ENCODE peak calls at places on chromosomes 7 and 10, in five cellular contexts. L is cardiac muscle cell, V is body of pancreas, B is Panc1, U is upper lobe of left lung. H is an unnamed sample.

GRCh38 chr7:37216156-37216839 is 232.4 kb downstream of the ELMO1 start:
- DNase-seq in B (no peak), L (no peak), V (no peak), U (no peak), H (no peak)

GRCh38 chr10:131426530-131426898 is 115.0 kb upstream of the TCERG1L start:
- DNase-seq in L (no peak), V (no peak), B (no peak), U (no peak), H (no peak)

GRCh38 chr10:102555781-102556328 is 52.1 kb downstream of the SUFU start:
- DNase-seq in B (no peak), U (no peak), V (no peak), L (no peak), H (no peak)

GRCh38 chr10:4527281-4527960 is 298.6 kb upstream of the AKR1E2 start:
- DNase-seq in B (no peak), L (no peak), U (no peak), V (no peak), H (no peak)

GRCh38 chr7:36217961-36218284 is 64.9 kb downstream of the EEPD1 start:
- DNase-seq in U (no peak), B (no peak), L (no peak), V (no peak), H (no peak)

GRCh38 chr10:116708877-116709276 is 33.5 kb downstream of the HSPA12A start:
- DNase-seq in B (no peak), V (no peak), L (no peak), U (no peak), H (no peak)

GRCh38 chr7:122750389-122750788 is 47.7 kb upstream of the RNF148 start:
- DNase-seq in U (no peak), V (no peak), L (no peak), B (no peak), H (no peak)

GRCh38 chr10:6148908-6149307 is 53.8 kb upstream of the PFKFB3 start:
- DNase-seq in U (no peak), B (no peak), L (no peak), V (no peak), H (no peak)

GRCh38 chr7:135597926-135598305 is 40.2 kb downstream of the NUP205 start:
- DNase-seq in U (no peak), L (no peak), B (no peak), V (no peak), H (no peak)

GRCh38 chr7:64890761-64891666 is 12.1 kb upstream of the ZNF273 start:
- DNase-seq in B (no peak), V (no peak), U (no peak), L (no peak), H (no peak)

DNA sequence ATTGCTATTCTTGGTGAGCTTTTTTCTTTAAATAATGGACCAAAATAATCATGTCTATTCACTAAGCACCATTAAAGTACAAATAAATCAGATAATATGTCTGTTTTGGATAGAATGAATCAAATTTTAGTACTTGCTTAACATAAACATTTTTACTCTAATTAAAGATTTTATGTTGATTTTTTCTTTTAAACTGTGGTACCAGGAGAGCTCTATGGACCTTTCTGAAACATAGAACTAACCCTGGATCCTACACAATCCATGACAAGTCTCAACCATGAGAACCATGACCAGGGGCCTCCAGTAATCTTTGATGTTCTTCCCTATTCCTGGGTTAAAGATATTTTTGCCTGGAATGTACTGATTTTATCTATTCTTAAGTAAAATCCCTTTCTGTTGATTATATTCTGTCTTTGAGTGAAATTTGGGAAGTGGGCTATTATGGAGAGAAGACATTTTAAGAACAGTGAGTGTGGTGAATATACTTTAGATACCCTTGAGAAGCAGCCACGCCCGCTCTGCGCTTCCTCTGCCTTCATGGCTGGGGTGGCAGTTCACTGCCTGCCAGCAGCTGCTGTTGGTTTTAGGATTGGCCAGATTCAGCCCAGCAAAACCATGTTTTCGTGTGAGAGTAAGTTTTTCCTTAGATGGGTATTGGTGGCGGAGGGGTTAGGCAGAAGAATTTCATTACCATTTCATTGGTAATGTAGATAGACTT is 42.2 kb upstream of the BHLHA15 start:
- DNase-seq in B (no peak), V (no peak), U (peak), L (no peak), H (no peak)
- TF ChIP-seq CTCF in B (no peak), V (no peak), U (no peak), L (no peak), H (no peak)

GRCh38 chr10:34520084-34520483 is 295.0 kb downstream of the PARD3 start:
- DNase-seq in U (no peak), B (no peak), L (no peak), V (no peak), H (peak)

GRCh38 chr10:34524369-34525091 is 290.6 kb downstream of the PARD3 start:
- DNase-seq in V (no peak), U (no peak), B (no peak), L (no peak), H (no peak)

GRCh38 chr10:34520510-34520909 is 294.6 kb downstream of the PARD3 start:
- DNase-seq in U (no peak), L (no peak), B (no peak), V (no peak), H (no peak)

GRCh38 chr10:34523017-34523767 is 291.9 kb downstream of the PARD3 start:
- DNase-seq in B (no peak), L (no peak), U (no peak), V (no peak), H (no peak)

DNA sequence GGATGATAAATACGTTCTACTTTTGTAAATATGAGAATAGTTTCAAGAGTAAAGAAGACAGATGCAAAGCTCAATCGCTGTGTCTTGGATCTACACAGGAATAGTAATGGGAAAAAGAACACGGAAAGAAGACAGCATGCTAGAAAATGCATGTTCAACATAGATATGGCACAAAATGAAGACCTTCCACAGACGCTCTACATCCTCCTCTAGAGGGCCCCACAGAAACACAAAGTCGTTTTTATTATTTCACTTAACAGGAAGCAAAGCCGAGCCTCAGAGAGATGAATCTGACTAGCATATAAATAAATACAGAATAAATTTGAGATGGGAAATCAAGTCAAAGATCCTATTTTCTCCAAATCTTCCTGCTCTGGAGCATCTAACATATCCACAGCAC is 292.6 kb downstream of the PARD3 start:
- DNase-seq in U (no peak), V (no peak), B (no peak), L (peak), H (no peak)
- TF ChIP-seq CTCF in U (no peak), V (no peak), B (peak), L (peak), H (no peak)

GRCh38 chr7:143341842-143342241 is 20.7 kb downstream of the FAM131B start:
- DNase-seq in L (no peak), B (no peak), U (no peak), V (no peak), H (no peak)

GRCh38 chr7:143346018-143346417 is 16.5 kb downstream of the FAM131B start:
- DNase-seq in L (no peak), B (no peak), V (no peak), U (no peak), H (no peak)

GRCh38 chr7:143343596-143343995 is 18.9 kb downstream of the FAM131B start:
- DNase-seq in V (no peak), U (no peak), L (no peak), B (no peak), H (no peak)

GRCh38 chr7:143347950-143348349 is 14.6 kb downstream of the FAM131B start:
- DNase-seq in L (no peak), U (no peak), B (no peak), V (no peak), H (no peak)

GRCh38 chr7:143345428-143345900 is 17.0 kb downstream of the FAM131B start:
- DNase-seq in B (no peak), L (peak), U (peak), V (peak), H (peak)
- TF ChIP-seq CTCF in B (peak), L (peak), U (peak), V (peak), H (peak)

GRCh38 chr7:55285665-55286064 is 79.5 kb upstream of the LANCL2 start:
- DNase-seq in V (no peak), U (no peak), L (no peak), B (no peak), H (no peak)

GRCh38 chr7:55286666-55287065 is 78.5 kb upstream of the LANCL2 start:
- DNase-seq in V (no peak), B (no peak), U (no peak), L (no peak), H (no peak)

DNA sequence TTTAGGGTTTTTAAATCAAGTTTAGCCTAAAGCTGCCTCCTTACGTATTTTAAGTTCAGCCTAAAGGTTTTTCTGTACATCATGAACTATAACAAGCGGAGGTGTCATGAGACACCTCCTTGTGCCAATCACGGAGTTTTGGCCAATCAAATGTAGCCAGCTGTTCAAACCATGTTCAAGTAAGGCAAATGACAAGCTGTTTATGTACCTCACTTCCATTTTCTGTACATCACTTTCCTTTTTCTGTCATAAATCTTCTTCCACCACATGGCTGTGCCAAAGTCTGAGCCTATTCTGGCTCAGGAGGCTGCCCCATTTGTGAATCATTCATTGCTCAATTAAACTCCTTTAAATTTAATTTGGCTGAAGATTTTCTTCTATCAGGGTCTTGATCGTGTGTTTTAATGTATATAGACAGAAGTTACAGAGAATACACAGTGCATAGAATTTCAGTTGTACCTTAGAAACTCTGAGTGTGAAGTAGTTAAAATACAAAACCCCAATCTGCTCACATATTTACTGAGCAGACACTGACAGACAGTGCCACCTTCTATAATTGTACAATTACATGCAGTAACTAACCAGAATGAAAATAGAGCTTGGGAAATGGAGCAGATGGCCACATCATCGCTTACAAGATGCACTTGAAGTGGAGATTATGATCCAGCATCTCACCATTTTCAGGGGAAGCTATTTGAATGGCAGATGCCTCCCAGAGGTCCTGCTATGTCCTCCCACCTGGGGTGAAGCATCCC is 76.9 kb upstream of the LANCL2 start:
- DNase-seq in V (no peak), U (no peak), B (no peak), L (no peak), H (no peak)
- TF ChIP-seq CTCF in V (no peak), U (no peak), B (no peak), L (no peak), H (no peak)